ENCODE peak calls at places on chromosomes 12 and 14, in five cellular contexts. M is T-cell, D is spleen, F is activated T-cell treated with anti-CD3 and anti-CD28 coated beads for 4 hours, U is EL. E is an unnamed sample.

GRCh38 chr12:111766608-111767361 is at the start of gene ALDH2:
- DNase-seq in M (peak; percentile 15), D (peak; percentile 89), F (peak; percentile 9), U (peak; percentile 68), E (peak; percentile 61)

GRCh38 chr12:117119592-117120198 is 20.5 kb upstream of the TESC start:
- DNase-seq in M (peak; percentile 20), D (no peak), F (peak; percentile 11), U (peak; percentile 25), E (no peak)

GRCh38 chr12:29743801-29744200 is 39.9 kb downstream of the TMTC1 start:
- DNase-seq in M (no peak), D (no peak), F (no peak), U (peak; percentile 68), E (peak; percentile 96)

GRCh38 chr12:873954-874353 is 75.5 kb downstream of the RAD52 start:
- DNase-seq in M (no peak), D (no peak), F (no peak), U (no peak), E (no peak)

GRCh38 chr14:74438351-74438915 is 12.4 kb upstream of the SYNDIG1L start:
- DNase-seq in M (no peak), D (no peak), F (no peak), U (peak; percentile 13), E (no peak)

GRCh38 chr14:92466068-92466458 is 47.5 kb upstream of the RIN3 start:
- DNase-seq in M (no peak), D (no peak), F (no peak), U (no peak), E (no peak)

GRCh38 chr12:52221912-52222457 is 11.1 kb upstream of the KRT7 start:
- DNase-seq in M (peak; percentile 13), D (peak; percentile 72), F (peak; percentile 34), U (peak; percentile 62), E (no peak)

GRCh38 chr12:3261782-3262359 is 184.7 kb downstream of the TSPAN9 start:
- DNase-seq in M (no peak), D (no peak), F (no peak), U (no peak), E (no peak)

GRCh38 chr12:89721291-89721987 is 12.8 kb upstream of the ATP2B1 start:
- DNase-seq in M (no peak), D (no peak), F (no peak), U (no peak), E (no peak)

GRCh38 chr14:100052819-100053218 is 12.4 kb upstream of the EVL start:
- DNase-seq in M (no peak), D (no peak), F (no peak), U (no peak), E (no peak)

GRCh38 chr14:90775441-90775840 is 40.8 kb downstream of the TTC7B start:
- DNase-seq in M (no peak), D (no peak), F (no peak), U (no peak), E (no peak)

GRCh38 chr12:45299132-45299692 is 83.3 kb downstream of the ANO6 start:
- DNase-seq in M (no peak), D (no peak), F (no peak), U (peak; percentile 63), E (peak; percentile 75)

GRCh38 chr14:65940056-65940735 is 527.7 kb downstream of the FUT8 start:
- DNase-seq in M (no peak), D (no peak), F (no peak), U (peak; percentile 24), E (no peak)

GRCh38 chr12:53234236-53234635 is 2.2 kb upstream of the RARG start:
- DNase-seq in M (no peak), D (no peak), F (no peak), U (no peak), E (no peak)

GRCh38 chr14:62710811-62711210 is 334.4 kb downstream of the KCNH5 start:
- DNase-seq in M (no peak), D (no peak), F (no peak), U (no peak), E (no peak)

GRCh38 chr14:67665886-67666285 is 8.5 kb downstream of the VTI1B start:
- DNase-seq in M (no peak), D (no peak), F (no peak), U (peak; percentile 16), E (peak; percentile 55)

GRCh38 chr14:96246535-96246839 is 9.5 kb upstream of the BDKRB1 start:
- DNase-seq in M (no peak), D (no peak), F (no peak), U (peak; percentile 97), E (peak; percentile 96)

GRCh38 chr12:70520847-70521246 is 116.4 kb downstream of the PTPRB start:
- DNase-seq in M (no peak), D (no peak), F (no peak), U (no peak), E (no peak)

GRCh38 chr12:48883305-48884171 is 17.9 kb upstream of the RND1 start:
- DNase-seq in M (no peak), D (no peak), F (no peak), U (no peak), E (no peak)

GRCh38 chr14:41607119-41607785 is 576 bp downstream of the LRFN5 start:
- DNase-seq in M (no peak), D (no peak), F (no peak), U (no peak), E (peak; percentile 61)

GRCh38 chr14:92122351-92122677 is 545 bp downstream of the CPSF2 start:
- DNase-seq in M (no peak), D (no peak), F (no peak), U (peak; percentile 40), E (peak; percentile 41)

GRCh38 chr14:67514650-67515385 is 18.3 kb upstream of the PLEKHH1 start:
- DNase-seq in M (peak; percentile 44), D (peak; percentile 89), F (peak; percentile 19), U (peak; percentile 66), E (peak; percentile 38)

GRCh38 chr12:32115404-32116104 is 8.9 kb downstream of the BICD1 start:
- DNase-seq in M (no peak), D (no peak), F (no peak), U (peak; percentile 99), E (peak; percentile 99)